ENCODE peak calls at places on chromosome 2, in five cellular contexts. F is H1, K is mesenchymal stem cell, U is trophoblast cell, E is H9. T is an unnamed sample.

GRCh38 chr2:149456285-149456684 is 125.9 kb downstream of the LYPD6 start:
- DNase-seq in E (no peak), K (no peak), F (peak; percentile 19), U (no peak), T (no peak)

GRCh38 chr2:160431441-160431840 is 62.2 kb downstream of the RBMS1 start:
- DNase-seq in K (no peak), E (no peak), F (no peak), U (no peak), T (no peak)

GRCh38 chr2:223587301-223587700 is 14.9 kb downstream of the SCG2 start:
- DNase-seq in E (no peak), K (no peak), F (no peak), U (no peak), T (no peak)

GRCh38 chr2:140601342-140601741 is 1529.5 kb downstream of the LRP1B start:
- DNase-seq in E (no peak), U (no peak), F (no peak), K (no peak), T (no peak)

GRCh38 chr2:74845991-74846390 is 12.1 kb downstream of the HK2 start:
- DNase-seq in F (no peak), U (no peak), K (no peak), E (no peak), T (no peak)

GRCh38 chr2:202249864-202250263 is 11.5 kb upstream of the SUMO1 start:
- DNase-seq in F (peak; percentile 79), U (no peak), E (peak; percentile 95), K (no peak), T (no peak)

GRCh38 chr2:164725542-164725941 is 104.3 kb upstream of the GRB14 start:
- DNase-seq in F (no peak), K (no peak), U (no peak), E (no peak), T (no peak)

GRCh38 chr2:20291106-20291564 is 59.5 kb downstream of the PUM2 start:
- DNase-seq in K (peak; percentile 87), U (peak; percentile 74), F (peak; percentile 43), E (peak; percentile 83), T (peak; percentile 55)

GRCh38 chr2:231218356-231218755 is 19.9 kb downstream of the ARMC9 start:
- DNase-seq in U (no peak), F (no peak), E (no peak), K (no peak), T (no peak)

GRCh38 chr2:231222318-231223000 is 24.0 kb downstream of the ARMC9 start:
- DNase-seq in U (peak; percentile 18), E (no peak), F (no peak), K (peak; percentile 99), T (no peak)

GRCh38 chr2:231223001-231223375 is 24.6 kb downstream of the ARMC9 start:
- DNase-seq in E (no peak), U (no peak), F (no peak), K (no peak), T (no peak)

GRCh38 chr2:231221761-231222160 is 23.3 kb downstream of the ARMC9 start:
- DNase-seq in K (peak; percentile 85), E (no peak), U (no peak), F (no peak), T (no peak)

GRCh38 chr2:231219289-231219688 is 20.9 kb downstream of the ARMC9 start:
- DNase-seq in K (no peak), E (no peak), U (no peak), F (no peak), T (no peak)
- H3K4me1 ChIP-seq in K (peaks cover 3% of the 10 kb centered on the region), E (no peaks in the 10 kb centered on the region), U (peaks cover 2% of the 10 kb centered on the region), F (no peaks in the 10 kb centered on the region), T (no peaks in the 10 kb centered on the region)

DNA sequence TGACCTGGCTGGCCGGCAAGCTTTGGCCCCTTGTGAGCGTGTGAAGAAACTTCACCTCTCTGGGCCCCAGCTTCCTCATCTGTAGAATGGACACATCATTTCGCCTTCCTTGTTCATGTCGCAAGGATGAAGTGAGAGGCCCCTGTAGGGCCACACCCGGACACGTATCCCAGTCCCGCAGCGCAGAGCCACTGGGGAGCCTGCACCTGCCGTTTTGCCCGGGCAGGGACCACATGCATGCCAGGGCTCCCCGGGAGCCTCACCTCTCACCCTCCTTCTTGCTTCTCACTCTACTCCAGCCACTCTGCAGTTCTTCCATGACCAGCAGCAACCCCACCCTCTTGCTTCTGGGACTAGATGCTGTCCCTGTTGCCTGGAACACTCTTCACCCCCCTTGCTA is 77.5 kb downstream of the FAM168B start:
- DNase-seq in K (no peak), U (no peak), E (no peak), F (no peak), T (no peak)
- H2BK12ac ChIP-seq in K (no peak overlapping the region), U (no peak overlapping the region), E (no peak overlapping the region), F (no peak overlapping the region), T (no peak overlapping the region)

GRCh38 chr2:96202152-96202856 is 6.3 kb downstream of the STARD7 start:
- DNase-seq in K (no peak), F (no peak), E (no peak), U (no peak), T (no peak)
- H3K4me1 ChIP-seq in K (peaks cover 9% of the 10 kb centered on the region), F (peaks cover 3% of the 10 kb centered on the region), E (peaks cover 5% of the 10 kb centered on the region), U (peaks cover 8% of the 10 kb centered on the region), T (peaks cover 3% of the 10 kb centered on the region)

GRCh38 chr2:10407841-10408648 is 40.1 kb downstream of the ODC1 start:
- DNase-seq in U (peak; percentile 84), F (no peak), K (peak; percentile 54), E (peak; percentile 82), T (no peak)
- H2BK12ac ChIP-seq in U (no peak overlapping the region), F (no peak overlapping the region), K (no peak overlapping the region), E (no peak overlapping the region), T (no peak overlapping the region)

GRCh38 chr2:7467782-7468447 is 550.7 kb downstream of the RNF144A start:
- DNase-seq in F (no peak), K (no peak), E (no peak), U (no peak), T (no peak)

GRCh38 chr2:7471185-7471584 is 554.0 kb downstream of the RNF144A start:
- DNase-seq in F (no peak), U (no peak), E (no peak), K (no peak), T (no peak)

GRCh38 chr2:7468955-7469354 is 551.7 kb downstream of the RNF144A start:
- DNase-seq in K (no peak), U (no peak), F (no peak), E (no peak), T (no peak)

GRCh38 chr2:7468448-7468828 is 551.2 kb downstream of the RNF144A start:
- DNase-seq in K (no peak), F (no peak), U (no peak), E (no peak), T (no peak)

GRCh38 chr2:7473135-7473771 is 556.0 kb downstream of the RNF144A start:
- DNase-seq in U (no peak), K (no peak), E (no peak), F (no peak), T (no peak)
- H3K4me1 ChIP-seq in U (no peaks in the 10 kb centered on the region), K (no peaks in the 10 kb centered on the region), E (no peaks in the 10 kb centered on the region), F (no peaks in the 10 kb centered on the region), T (no peaks in the 10 kb centered on the region)

GRCh38 chr2:5387421-5387820 is 304.8 kb upstream of the SOX11 start:
- DNase-seq in F (no peak), U (no peak), K (no peak), E (no peak), T (no peak)
- H2BK12ac ChIP-seq in F (no peak overlapping the region), U (no peak overlapping the region), K (no peak overlapping the region), E (no peak overlapping the region), T (no peak overlapping the region)

DNA sequence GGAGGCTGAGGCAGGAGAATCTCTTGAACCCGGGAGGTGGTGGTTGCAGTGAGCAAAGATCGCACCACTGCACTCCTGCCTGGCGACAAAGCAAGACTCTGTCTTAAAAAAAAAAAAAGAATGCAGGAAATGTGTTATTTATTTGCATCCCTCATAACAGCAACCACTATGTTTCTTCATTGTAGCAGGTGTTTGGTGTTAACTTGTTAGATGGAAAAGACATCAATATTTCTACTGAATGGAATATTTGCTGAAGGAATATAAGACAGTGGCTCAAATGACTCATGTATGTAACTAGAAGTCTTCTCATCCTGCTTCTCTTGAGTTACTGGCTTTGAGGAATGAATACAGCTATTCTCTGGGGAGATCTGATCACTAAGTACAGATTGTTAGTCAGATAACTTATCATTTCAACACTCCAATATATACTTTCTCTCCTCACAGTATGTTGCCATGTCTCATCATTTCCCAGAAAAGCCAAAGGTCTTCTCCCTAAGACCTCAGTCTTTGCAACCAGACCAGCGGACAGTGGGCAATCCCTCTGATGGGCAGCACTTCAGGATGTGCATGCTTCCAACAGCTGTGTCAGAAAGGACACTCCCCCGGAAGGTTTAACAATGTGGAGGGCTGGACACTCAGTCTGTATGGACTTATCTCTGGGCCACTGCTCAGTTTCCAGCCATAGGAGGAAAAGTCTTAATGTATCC is 104.4 kb upstream of the STK17B start:
- DNase-seq in U (peak; percentile 54), K (peak; percentile 88), E (no peak), F (no peak), T (no peak)
- H3K4me1 ChIP-seq in U (peaks cover 3% of the 10 kb centered on the region), K (peaks cover 12% of the 10 kb centered on the region), E (no peaks in the 10 kb centered on the region), F (no peaks in the 10 kb centered on the region), T (peaks cover 2% of the 10 kb centered on the region)

DNA sequence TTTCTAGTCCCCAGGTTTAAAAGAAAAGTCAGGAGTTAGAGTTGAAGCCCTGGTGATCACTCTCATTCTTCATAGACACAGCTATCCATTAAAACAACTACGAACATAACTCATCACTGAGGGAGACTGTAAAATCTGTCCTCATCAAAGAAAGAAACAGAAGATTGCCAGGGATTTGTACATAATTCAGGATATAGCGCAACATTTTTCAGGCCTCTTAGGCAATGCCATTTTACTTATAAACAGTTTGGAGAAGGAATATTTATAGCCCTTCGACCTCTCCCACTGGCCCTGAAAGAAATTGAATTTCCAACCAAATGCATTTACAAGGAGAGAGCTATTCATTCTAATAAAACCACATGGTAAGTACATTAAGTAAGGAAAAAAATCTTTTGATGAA is 295.1 kb downstream of the RAD51AP2 start:
- DNase-seq in U (no peak), K (peak; percentile 54), E (no peak), F (no peak), T (no peak)
- H2BK12ac ChIP-seq in U (no peak overlapping the region), K (no peak overlapping the region), E (no peak overlapping the region), F (no peak overlapping the region), T (no peak overlapping the region)

DNA sequence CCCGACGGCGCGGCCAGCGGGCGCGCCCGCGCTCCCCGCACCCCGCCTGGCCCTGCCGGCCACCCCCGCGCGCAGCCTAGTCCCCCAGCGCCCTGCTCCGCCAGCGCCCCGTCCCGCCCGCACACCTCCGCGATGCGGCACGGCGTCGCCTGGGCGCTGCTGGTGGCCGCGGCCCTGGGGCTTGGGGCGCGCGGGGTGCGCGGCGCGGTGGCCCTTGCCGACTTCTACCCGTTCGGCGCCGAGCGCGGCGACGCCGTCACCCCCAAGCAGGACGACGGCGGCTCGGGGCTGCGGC is 235 bp downstream of the SNED1 start:
- DNase-seq in U (no peak), E (no peak), K (no peak), F (no peak), T (no peak)
- H3K4me1 ChIP-seq in U (peaks cover 10% of the 10 kb centered on the region), E (no peaks in the 10 kb centered on the region), K (peaks cover 31% of the 10 kb centered on the region), F (peaks cover 6% of the 10 kb centered on the region), T (peaks cover 2% of the 10 kb centered on the region)